ENCODE peak calls at places on chromosome 11, in seven cellular contexts. One of them, this sample, is unnamed.

GRCh38 chr11:2208691-2209369 is 37.2 kb upstream of the TH start:
- DNase-seq in WERI-Rb-1: no peak
- DNase-seq in GM13977: no peak
- DNase-seq in colonic mucosa: peak
- DNase-seq in MCF 10A: peak
- DNase-seq in nephron progenitor cell: no peak
- DNase-seq in CD8-positive, alpha-beta T cell: no peak
- DNase-seq in this sample: peak

GRCh38 chr11:73875380-73875779 is 1.3 kb downstream of the COA4 start:
- DNase-seq in WERI-Rb-1: no peak
- DNase-seq in GM13977: no peak
- DNase-seq in colonic mucosa: no peak
- DNase-seq in MCF 10A: no peak
- DNase-seq in nephron progenitor cell: no peak
- DNase-seq in CD8-positive, alpha-beta T cell: no peak
- DNase-seq in this sample: no peak

GRCh38 chr11:40054631-40055030 is 1404.8 kb downstream of the LRRC4C start:
- DNase-seq in WERI-Rb-1: no peak
- DNase-seq in GM13977: no peak
- DNase-seq in colonic mucosa: no peak
- DNase-seq in MCF 10A: no peak
- DNase-seq in nephron progenitor cell: no peak
- DNase-seq in CD8-positive, alpha-beta T cell: no peak
- DNase-seq in this sample: no peak

GRCh38 chr11:125062931-125063428 is at the start of gene SLC37A2:
- DNase-seq in WERI-Rb-1: peak
- DNase-seq in GM13977: peak
- DNase-seq in colonic mucosa: peak
- DNase-seq in MCF 10A: peak
- DNase-seq in nephron progenitor cell: peak
- DNase-seq in CD8-positive, alpha-beta T cell: no peak
- DNase-seq in this sample: peak

GRCh38 chr11:131025421-131026126 is 109.3 kb upstream of the SNX19 start:
- DNase-seq in WERI-Rb-1: no peak
- DNase-seq in GM13977: peak
- DNase-seq in colonic mucosa: no peak
- DNase-seq in MCF 10A: no peak
- DNase-seq in nephron progenitor cell: no peak
- DNase-seq in CD8-positive, alpha-beta T cell: no peak
- DNase-seq in this sample: no peak

GRCh38 chr11:57641426-57641825 is 8.3 kb downstream of the YPEL4 start:
- DNase-seq in WERI-Rb-1: no peak
- DNase-seq in GM13977: peak
- DNase-seq in colonic mucosa: no peak
- DNase-seq in MCF 10A: peak
- DNase-seq in nephron progenitor cell: no peak
- DNase-seq in CD8-positive, alpha-beta T cell: no peak
- DNase-seq in this sample: no peak

GRCh38 chr11:69958308-69958707 is 119.8 kb upstream of the ANO1 start:
- DNase-seq in WERI-Rb-1: no peak
- DNase-seq in GM13977: no peak
- DNase-seq in colonic mucosa: no peak
- DNase-seq in MCF 10A: no peak
- DNase-seq in nephron progenitor cell: no peak
- DNase-seq in CD8-positive, alpha-beta T cell: no peak
- DNase-seq in this sample: no peak

GRCh38 chr11:116148645-116149044 is 624.1 kb downstream of the BUD13 start:
- DNase-seq in WERI-Rb-1: no peak
- DNase-seq in GM13977: no peak
- DNase-seq in colonic mucosa: no peak
- DNase-seq in MCF 10A: no peak
- DNase-seq in nephron progenitor cell: no peak
- DNase-seq in CD8-positive, alpha-beta T cell: no peak
- DNase-seq in this sample: no peak

GRCh38 chr11:76424891-76425290 is 19.9 kb upstream of the EMSY start:
- DNase-seq in WERI-Rb-1: no peak
- DNase-seq in GM13977: no peak
- DNase-seq in colonic mucosa: no peak
- DNase-seq in MCF 10A: no peak
- DNase-seq in nephron progenitor cell: no peak
- DNase-seq in CD8-positive, alpha-beta T cell: no peak
- DNase-seq in this sample: no peak

GRCh38 chr11:98965358-98965757 is 55.4 kb upstream of the CNTN5 start:
- DNase-seq in WERI-Rb-1: no peak
- DNase-seq in GM13977: no peak
- DNase-seq in colonic mucosa: no peak
- DNase-seq in MCF 10A: no peak
- DNase-seq in nephron progenitor cell: no peak
- DNase-seq in CD8-positive, alpha-beta T cell: no peak
- DNase-seq in this sample: no peak
- TF ChIP-seq CTCF in WERI-Rb-1: no peak
- TF ChIP-seq CTCF in GM13977: no peak
- TF ChIP-seq CTCF in colonic mucosa: no peak
- TF ChIP-seq CTCF in MCF 10A: no peak
- TF ChIP-seq CTCF in nephron progenitor cell: no peak
- TF ChIP-seq CTCF in CD8-positive, alpha-beta T cell: no peak
- TF ChIP-seq CTCF in this sample: no peak

GRCh38 chr11:58905716-58906547 is 33.4 kb upstream of the GLYATL1 start:
- DNase-seq in WERI-Rb-1: peak
- DNase-seq in GM13977: no peak
- DNase-seq in colonic mucosa: peak
- DNase-seq in MCF 10A: peak
- DNase-seq in nephron progenitor cell: peak
- DNase-seq in CD8-positive, alpha-beta T cell: no peak
- DNase-seq in this sample: peak
- TF ChIP-seq CTCF in WERI-Rb-1: no peak
- TF ChIP-seq CTCF in GM13977: no peak
- TF ChIP-seq CTCF in colonic mucosa: no peak
- TF ChIP-seq CTCF in MCF 10A: peak
- TF ChIP-seq CTCF in nephron progenitor cell: peak
- TF ChIP-seq CTCF in CD8-positive, alpha-beta T cell: no peak
- TF ChIP-seq CTCF in this sample: peak

DNA sequence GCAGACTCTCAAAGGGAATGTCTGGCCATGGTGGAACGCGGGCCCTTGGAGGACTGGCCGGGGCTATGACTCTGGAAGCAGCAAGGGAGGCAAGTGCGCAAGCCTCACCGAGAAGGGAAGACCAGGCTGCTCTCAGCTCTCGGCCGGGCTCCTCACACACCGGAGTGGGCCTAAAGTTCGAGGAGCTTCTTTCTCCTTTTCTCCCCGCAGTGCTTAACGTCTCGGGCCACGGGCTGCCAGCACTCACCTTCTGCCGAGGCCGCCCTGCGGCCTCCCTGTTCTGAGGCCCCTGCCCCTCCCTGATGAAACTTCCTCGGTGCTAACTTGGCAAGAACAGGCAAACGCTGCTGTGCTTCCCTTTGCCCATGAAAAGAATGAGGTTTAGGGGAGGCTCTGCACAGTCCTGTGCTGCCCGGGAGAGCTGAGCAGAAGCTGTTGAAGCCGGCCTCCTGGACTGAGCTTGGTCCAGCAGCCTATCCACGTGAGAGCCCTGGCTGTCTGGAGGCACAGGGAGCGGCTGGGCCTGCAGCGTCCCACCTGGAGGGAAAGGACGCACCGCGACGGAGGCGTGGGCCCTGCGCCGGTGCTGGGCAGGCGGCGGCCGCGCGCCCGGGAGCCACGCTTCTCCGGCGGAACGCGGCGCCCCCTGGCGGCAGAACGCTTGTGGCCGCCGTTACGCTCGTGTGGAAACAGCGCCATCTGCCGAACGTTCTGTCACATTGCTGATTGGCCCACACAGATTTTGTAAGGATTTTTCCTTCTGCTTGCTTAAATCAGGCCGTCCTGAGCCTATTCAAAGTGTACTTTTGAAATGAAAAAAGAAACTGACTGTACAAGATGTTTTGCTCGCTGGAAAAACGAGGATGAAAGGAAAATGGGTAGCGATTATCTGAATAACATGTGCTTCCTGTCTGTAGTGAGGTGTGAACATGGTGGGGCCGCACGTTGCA is 65.0 kb upstream of the TMEM45B start:
- DNase-seq in WERI-Rb-1: peak
- DNase-seq in GM13977: peak
- DNase-seq in colonic mucosa: peak
- DNase-seq in MCF 10A: peak
- DNase-seq in nephron progenitor cell: peak
- DNase-seq in CD8-positive, alpha-beta T cell: peak
- DNase-seq in this sample: peak
- TF ChIP-seq CTCF in WERI-Rb-1: peak
- TF ChIP-seq CTCF in GM13977: peak
- TF ChIP-seq CTCF in colonic mucosa: peak
- TF ChIP-seq CTCF in MCF 10A: peak
- TF ChIP-seq CTCF in nephron progenitor cell: peak
- TF ChIP-seq CTCF in CD8-positive, alpha-beta T cell: peak
- TF ChIP-seq CTCF in this sample: peak

GRCh38 chr11:128493570-128493965 is 93.8 kb downstream of the ETS1 start:
- DNase-seq in WERI-Rb-1: no peak
- DNase-seq in GM13977: no peak
- DNase-seq in colonic mucosa: no peak
- DNase-seq in MCF 10A: no peak
- DNase-seq in nephron progenitor cell: no peak
- DNase-seq in CD8-positive, alpha-beta T cell: no peak
- DNase-seq in this sample: no peak

GRCh38 chr11:128492903-128493569 is 94.3 kb downstream of the ETS1 start:
- DNase-seq in WERI-Rb-1: no peak
- DNase-seq in GM13977: no peak
- DNase-seq in colonic mucosa: no peak
- DNase-seq in MCF 10A: no peak
- DNase-seq in nephron progenitor cell: no peak
- DNase-seq in CD8-positive, alpha-beta T cell: no peak
- DNase-seq in this sample: no peak

GRCh38 chr11:128496684-128497056 is 90.7 kb downstream of the ETS1 start:
- DNase-seq in WERI-Rb-1: no peak
- DNase-seq in GM13977: no peak
- DNase-seq in colonic mucosa: no peak
- DNase-seq in MCF 10A: no peak
- DNase-seq in nephron progenitor cell: no peak
- DNase-seq in CD8-positive, alpha-beta T cell: no peak
- DNase-seq in this sample: no peak

GRCh38 chr11:128496249-128496648 is 91.1 kb downstream of the ETS1 start:
- DNase-seq in WERI-Rb-1: no peak
- DNase-seq in GM13977: no peak
- DNase-seq in colonic mucosa: no peak
- DNase-seq in MCF 10A: no peak
- DNase-seq in nephron progenitor cell: no peak
- DNase-seq in CD8-positive, alpha-beta T cell: no peak
- DNase-seq in this sample: no peak

GRCh38 chr11:128494418-128495332 is 92.7 kb downstream of the ETS1 start:
- DNase-seq in WERI-Rb-1: no peak
- DNase-seq in GM13977: no peak
- DNase-seq in colonic mucosa: no peak
- DNase-seq in MCF 10A: no peak
- DNase-seq in nephron progenitor cell: no peak
- DNase-seq in CD8-positive, alpha-beta T cell: no peak
- DNase-seq in this sample: no peak
- TF ChIP-seq CTCF in WERI-Rb-1: no peak
- TF ChIP-seq CTCF in GM13977: no peak
- TF ChIP-seq CTCF in colonic mucosa: no peak
- TF ChIP-seq CTCF in MCF 10A: no peak
- TF ChIP-seq CTCF in nephron progenitor cell: no peak
- TF ChIP-seq CTCF in CD8-positive, alpha-beta T cell: no peak
- TF ChIP-seq CTCF in this sample: no peak

GRCh38 chr11:62399172-62399867 is 19.5 kb upstream of the SCGB1A1 start:
- DNase-seq in WERI-Rb-1: no peak
- DNase-seq in GM13977: no peak
- DNase-seq in colonic mucosa: no peak
- DNase-seq in MCF 10A: no peak
- DNase-seq in nephron progenitor cell: no peak
- DNase-seq in CD8-positive, alpha-beta T cell: no peak
- DNase-seq in this sample: no peak

GRCh38 chr11:62401356-62401755 is 17.5 kb upstream of the SCGB1A1 start:
- DNase-seq in WERI-Rb-1: no peak
- DNase-seq in GM13977: no peak
- DNase-seq in colonic mucosa: no peak
- DNase-seq in MCF 10A: no peak
- DNase-seq in nephron progenitor cell: no peak
- DNase-seq in CD8-positive, alpha-beta T cell: no peak
- DNase-seq in this sample: no peak

GRCh38 chr11:62400281-62400680 is 18.6 kb upstream of the SCGB1A1 start:
- DNase-seq in WERI-Rb-1: no peak
- DNase-seq in GM13977: no peak
- DNase-seq in colonic mucosa: no peak
- DNase-seq in MCF 10A: no peak
- DNase-seq in nephron progenitor cell: no peak
- DNase-seq in CD8-positive, alpha-beta T cell: no peak
- DNase-seq in this sample: no peak

GRCh38 chr11:62400760-62401159 is 18.1 kb upstream of the SCGB1A1 start:
- DNase-seq in WERI-Rb-1: peak
- DNase-seq in GM13977: no peak
- DNase-seq in colonic mucosa: peak
- DNase-seq in MCF 10A: no peak
- DNase-seq in nephron progenitor cell: no peak
- DNase-seq in CD8-positive, alpha-beta T cell: no peak
- DNase-seq in this sample: no peak

DNA sequence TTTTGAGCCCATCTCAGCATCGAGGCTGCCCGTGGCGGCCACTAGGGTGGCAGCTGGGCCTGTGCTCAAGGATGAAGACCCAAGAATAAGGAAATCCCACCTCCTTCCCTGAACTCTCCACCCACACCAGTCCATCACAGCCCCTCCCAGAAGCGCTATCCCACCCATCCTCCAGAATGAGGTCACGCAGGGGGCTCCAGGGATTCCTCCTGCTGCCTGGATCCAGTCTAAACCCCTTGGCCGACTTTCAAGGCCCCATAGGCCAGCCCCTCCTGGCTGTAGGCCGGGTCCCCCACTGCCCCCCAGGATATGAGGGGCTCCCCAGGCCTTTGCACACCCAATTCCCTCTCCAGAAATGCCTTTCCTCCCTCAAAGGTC is 19.0 kb upstream of the SCGB1A1 start:
- DNase-seq in WERI-Rb-1: no peak
- DNase-seq in GM13977: no peak
- DNase-seq in colonic mucosa: no peak
- DNase-seq in MCF 10A: no peak
- DNase-seq in nephron progenitor cell: no peak
- DNase-seq in CD8-positive, alpha-beta T cell: no peak
- DNase-seq in this sample: no peak
- TF ChIP-seq CTCF in WERI-Rb-1: no peak
- TF ChIP-seq CTCF in GM13977: no peak
- TF ChIP-seq CTCF in colonic mucosa: no peak
- TF ChIP-seq CTCF in MCF 10A: no peak
- TF ChIP-seq CTCF in nephron progenitor cell: no peak
- TF ChIP-seq CTCF in CD8-positive, alpha-beta T cell: no peak
- TF ChIP-seq CTCF in this sample: no peak

GRCh38 chr11:7892751-7893356 is 38.2 kb downstream of the OR10A6 start:
- DNase-seq in WERI-Rb-1: no peak
- DNase-seq in GM13977: peak
- DNase-seq in colonic mucosa: no peak
- DNase-seq in MCF 10A: peak
- DNase-seq in nephron progenitor cell: no peak
- DNase-seq in CD8-positive, alpha-beta T cell: no peak
- DNase-seq in this sample: no peak
- TF ChIP-seq CTCF in WERI-Rb-1: peak
- TF ChIP-seq CTCF in GM13977: peak
- TF ChIP-seq CTCF in colonic mucosa: peak
- TF ChIP-seq CTCF in MCF 10A: peak
- TF ChIP-seq CTCF in nephron progenitor cell: peak
- TF ChIP-seq CTCF in CD8-positive, alpha-beta T cell: peak
- TF ChIP-seq CTCF in this sample: peak

This sample was measured in progenitor cell of endocrine pancreas.